ENCODE peak calls at places on chromosome 6, in four cellular contexts. H is stimulated activated CD8-positive, alpha-beta memory T cell treated with anti-CD3 and anti-CD28 coated beads, Interleukin-2, amount 100 ng/mL, for 1 hour; A is MV-4-11; O is KBM-7. P is an unnamed sample.

GRCh38 chr6:32298632-32299336 is 72.9 kb downstream of the TSBP1 start:
- DNase-seq in H (no peak), A (no peak), O (no peak), P (no peak)

GRCh38 chr6:2450546-2450945 is 205.1 kb upstream of the GMDS start:
- DNase-seq in H (no peak), A (no peak), O (peak), P (peak)

GRCh38 chr6:111566222-111566717 is 39.4 kb downstream of the TRAF3IP2 start:
- DNase-seq in H (no peak), A (no peak), O (no peak), P (no peak)

GRCh38 chr6:14530385-14530784 is 412.8 kb downstream of the CD83 start:
- DNase-seq in H (no peak), A (no peak), O (no peak), P (no peak)

GRCh38 chr6:158849899-158850806 is 31.0 kb upstream of the EZR start:
- DNase-seq in H (no peak), A (peak), O (peak), P (no peak)

GRCh38 chr6:37359034-37359433 is 5.3 kb downstream of the RNF8 start:
- DNase-seq in H (no peak), A (no peak), O (no peak), P (no peak)

GRCh38 chr6:132369526-132369925 is 31.7 kb downstream of the MOXD1 start:
- DNase-seq in H (no peak), A (no peak), O (no peak), P (no peak)

GRCh38 chr6:123592426-123592825 is 44.3 kb downstream of the TRDN start:
- DNase-seq in H (no peak), A (no peak), O (no peak), P (no peak)

GRCh38 chr6:37484786-37485170 is 14.9 kb downstream of the CCDC167 start:
- DNase-seq in H (no peak), A (no peak), O (no peak), P (no peak)

GRCh38 chr6:121849477-121849876 is 414.0 kb downstream of the GJA1 start:
- DNase-seq in H (no peak), A (peak), O (peak), P (peak)

P was measured in RPMI8226.